ENCODE peak calls at places on chromosomes 16 and 17, in six cellular contexts. R, U, E, Z, Y and V are unnamed samples.

GRCh38 chr16:72029567-72030271 is 21.2 kb downstream of the DHODH start:
- DNase-seq in R (no peak), U (no peak), E (no peak), Z (no peak), Y (no peak), V (no peak)

GRCh38 chr17:55577011-55577586 is 65.8 kb upstream of the SMIM36 start:
- DNase-seq in R (peak), U (no peak), E (no peak), Z (peak), Y (no peak), V (no peak)

GRCh38 chr17:8155341-8156173 is 3.4 kb upstream of the PER1 start:
- DNase-seq in R (peak), U (no peak), E (peak), Z (peak), Y (no peak), V (no peak)

GRCh38 chr17:80755650-80756405 is 211.2 kb downstream of the RPTOR start:
- DNase-seq in R (no peak), U (no peak), E (no peak), Z (no peak), Y (no peak), V (no peak)

GRCh38 chr17:45791935-45792334 is 7.8 kb downstream of the CRHR1 start:
- DNase-seq in R (no peak), U (peak), E (peak), Z (no peak), Y (no peak), V (no peak)

GRCh38 chr17:1802429-1802828 is 27.3 kb downstream of the SMYD4 start:
- DNase-seq in R (no peak), U (no peak), E (no peak), Z (no peak), Y (no peak), V (no peak)

GRCh38 chr17:32445976-32446375 is 1.7 kb downstream of the PSMD11 start:
- DNase-seq in R (peak), U (peak), E (peak), Z (peak), Y (no peak), V (no peak)

GRCh38 chr17:51088287-51088686 is 32.4 kb downstream of the SPAG9 start:
- DNase-seq in R (no peak), U (no peak), E (no peak), Z (no peak), Y (no peak), V (no peak)

GRCh38 chr17:17137731-17138585 is 68.2 kb downstream of the PLD6 start:
- DNase-seq in R (no peak), U (no peak), E (no peak), Z (no peak), Y (no peak), V (peak)

GRCh38 chr17:142102-142661 is 4.8 kb downstream of the SCGB1C2 start:
- DNase-seq in R (no peak), U (peak), E (no peak), Z (peak), Y (no peak), V (peak)

GRCh38 chr17:68296217-68297140 is 5.2 kb downstream of the ARSG start:
- DNase-seq in R (no peak), U (no peak), E (no peak), Z (no peak), Y (no peak), V (no peak)

GRCh38 chr17:2177235-2177811 is 122.4 kb downstream of the HIC1 start:
- DNase-seq in R (peak), U (no peak), E (peak), Z (peak), Y (no peak), V (no peak)

GRCh38 chr16:51393381-51394005 is 242.4 kb upstream of the SALL1 start:
- DNase-seq in R (peak), U (no peak), E (peak), Z (peak), Y (no peak), V (no peak)

DNA sequence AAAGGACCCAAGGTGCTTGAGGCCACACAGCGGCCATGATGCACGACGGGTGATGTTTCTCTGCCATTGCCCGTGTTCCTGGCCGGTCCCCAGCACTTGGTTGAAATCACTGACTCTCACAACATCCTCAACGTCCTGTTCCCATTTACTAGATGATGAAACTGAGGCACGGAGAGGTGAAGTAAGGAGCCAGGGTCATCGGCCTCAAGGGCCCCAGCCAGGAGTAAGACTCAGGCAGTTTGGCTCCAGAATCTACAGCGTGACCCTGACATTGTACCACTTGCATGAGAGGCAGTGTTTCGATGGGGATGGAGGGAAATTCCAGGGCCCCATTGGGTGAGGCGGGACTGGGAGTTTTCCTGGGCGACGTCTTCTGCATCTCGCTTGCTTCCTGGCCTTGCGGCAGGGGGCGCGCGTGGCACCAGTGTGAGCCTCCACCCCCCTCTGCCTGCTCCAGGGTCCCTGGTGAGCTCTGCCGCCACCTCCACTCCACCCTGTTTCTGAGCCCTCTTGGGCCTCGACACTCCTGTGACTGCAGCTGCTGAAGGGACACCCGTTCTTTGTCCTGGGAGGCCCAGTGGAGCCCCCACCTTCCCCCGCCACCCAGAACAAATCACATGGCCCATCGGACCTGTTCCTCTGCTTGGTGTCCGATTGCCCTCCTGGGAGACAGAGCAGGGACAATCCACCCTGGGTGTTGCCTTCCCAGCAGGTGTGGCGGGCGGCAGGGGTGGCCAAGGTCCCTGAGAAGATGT is 133.0 kb upstream of the GSE1 start:
- DNase-seq in R (no peak), U (peak), E (no peak), Z (no peak), Y (no peak), V (no peak)
- TF ChIP-seq CTCF in R (no peak), U (peak), E (peak), Z (no peak), Y (peak), V (peak)

DNA sequence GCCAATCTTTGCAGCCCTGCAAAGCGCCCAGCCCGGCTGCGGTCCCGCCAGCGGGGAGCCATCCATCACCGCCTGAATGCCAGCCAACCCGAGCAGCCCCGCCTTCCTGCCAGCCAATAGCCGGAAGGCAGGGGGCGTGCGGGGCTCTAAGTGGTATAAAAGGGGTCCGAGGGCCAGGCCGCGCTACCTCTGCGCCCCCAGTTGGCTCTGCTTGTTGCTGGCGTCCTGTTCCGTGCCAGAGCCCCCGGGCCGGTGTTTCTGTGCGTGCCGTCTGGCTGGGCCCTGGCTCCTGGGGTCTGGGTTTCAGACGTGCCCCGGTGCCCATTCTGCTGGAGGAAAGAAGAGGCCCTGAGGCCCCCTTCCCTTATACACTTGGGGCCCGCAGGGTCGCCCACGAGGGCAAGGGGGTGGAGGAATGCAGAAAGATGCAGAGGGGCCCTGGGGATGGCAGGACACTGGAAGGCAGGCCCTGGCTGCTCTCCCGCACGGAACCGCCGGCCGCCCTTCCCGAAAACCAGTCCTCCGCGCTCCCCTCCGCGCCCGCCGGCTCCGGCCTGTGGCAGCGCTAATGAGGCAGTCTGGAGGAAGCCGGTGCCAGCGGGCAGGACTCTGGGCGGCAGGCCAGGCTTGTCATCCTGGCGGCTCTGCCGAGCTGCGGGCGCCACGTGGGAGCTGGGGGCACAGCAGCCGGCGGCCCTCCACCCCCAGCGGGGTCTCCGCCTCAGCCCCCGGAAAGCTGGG is 14.0 kb downstream of the COPZ2 start:
- DNase-seq in R (peak), U (peak), E (peak), Z (peak), Y (peak), V (peak)
- TF ChIP-seq CTCF in R (no peak), U (no peak), E (peak), Z (no peak), Y (peak), V (peak)

GRCh38 chr17:61463068-61463980 is 11.1 kb downstream of the TBX4 start:
- DNase-seq in R (no peak), U (no peak), E (no peak), Z (no peak), Y (no peak), V (peak)
- TF ChIP-seq CTCF in R (peak), U (no peak), E (no peak), Z (no peak), Y (no peak), V (peak)

GRCh38 chr16:82671743-82672142 is 45.0 kb downstream of the CDH13 start:
- DNase-seq in R (no peak), U (no peak), E (no peak), Z (no peak), Y (no peak), V (no peak)
- TF ChIP-seq CTCF in R (no peak), U (peak), E (peak), Z (peak), Y (no peak), V (peak)

DNA sequence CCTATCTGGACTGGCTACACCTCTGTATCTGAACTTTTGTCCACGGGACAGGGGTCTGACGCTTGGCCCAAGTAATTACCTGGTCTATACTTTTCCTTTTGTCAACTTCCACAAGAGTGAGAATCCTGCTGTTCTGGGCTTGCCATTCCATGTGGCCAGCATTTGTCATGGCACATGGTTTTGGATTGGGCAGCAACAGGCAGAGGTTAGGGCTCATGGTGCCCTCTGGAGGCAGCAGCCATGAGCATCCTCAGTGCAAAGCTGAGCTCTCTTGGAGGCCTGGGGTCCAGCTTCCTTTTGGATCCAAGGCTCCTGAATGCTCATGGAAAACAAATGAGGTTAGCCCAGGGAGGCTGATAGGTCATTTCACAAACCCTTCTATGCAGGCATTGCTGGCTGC is 7.5 kb upstream of the EDC4 start:
- DNase-seq in R (peak), U (peak), E (peak), Z (peak), Y (no peak), V (no peak)
- TF ChIP-seq CTCF in R (peak), U (peak), E (peak), Z (peak), Y (no peak), V (peak)

GRCh38 chr17:82267575-82268379 is 5.7 kb downstream of the CSNK1D start:
- DNase-seq in R (peak), U (peak), E (peak), Z (peak), Y (peak), V (peak)
- TF ChIP-seq CTCF in R (no peak), U (no peak), E (no peak), Z (no peak), Y (no peak), V (peak)